ENCODE peak calls at places on chromosomes 7 and 10, in four cellular contexts. Z, V, K and T are unnamed samples.

GRCh38 chr7:72053273-72053672 is 358.9 kb downstream of the CALN1 start:
- DNase-seq in Z (no peak), V (no peak), K (no peak), T (no peak)

GRCh38 chr10:62384057-62384446 is 9.9 kb downstream of the ZNF365 start:
- DNase-seq in V (no peak), K (no peak), Z (peak), T (no peak)

GRCh38 chr7:144853542-144853941 is 17.7 kb upstream of the TPK1 start:
- DNase-seq in Z (no peak), K (no peak), V (no peak), T (no peak)

GRCh38 chr10:2851544-2851943 is 215.8 kb upstream of the PFKP start:
- DNase-seq in K (no peak), Z (no peak), V (no peak), T (no peak)

GRCh38 chr10:23351914-23352313 is 7.3 kb upstream of the C10orf67 start:
- DNase-seq in Z (peak), V (no peak), K (no peak), T (no peak)

GRCh38 chr7:140605337-140605736 is 35.3 kb downstream of the DENND2A start:
- DNase-seq in Z (peak), K (no peak), V (peak), T (no peak)

GRCh38 chr10:20457656-20458055 is 439.5 kb downstream of the NEBL start:
- DNase-seq in K (no peak), V (no peak), Z (no peak), T (no peak)

GRCh38 chr10:126098216-126098561 is 201.8 kb downstream of the FANK1 start:
- DNase-seq in K (no peak), Z (no peak), V (no peak), T (no peak)

GRCh38 chr10:91652364-91652763 is 19.5 kb upstream of the PPP1R3C start:
- DNase-seq in V (no peak), Z (peak), K (no peak), T (no peak)

GRCh38 chr10:8312861-8313260 is 258.4 kb downstream of the GATA3 start:
- DNase-seq in Z (peak), V (no peak), K (no peak), T (no peak)

GRCh38 chr7:96310106-96310505 is 11.8 kb downstream of the SLC25A13 start:
- DNase-seq in K (no peak), V (no peak), Z (no peak), T (no peak)

GRCh38 chr7:117114272-117114671 is 161.0 kb downstream of the ST7 start:
- DNase-seq in K (no peak), Z (no peak), V (no peak), T (no peak)

GRCh38 chr10:117699436-117700075 is 157.0 kb downstream of the EMX2 start:
- DNase-seq in V (no peak), K (no peak), Z (no peak), T (no peak)

DNA sequence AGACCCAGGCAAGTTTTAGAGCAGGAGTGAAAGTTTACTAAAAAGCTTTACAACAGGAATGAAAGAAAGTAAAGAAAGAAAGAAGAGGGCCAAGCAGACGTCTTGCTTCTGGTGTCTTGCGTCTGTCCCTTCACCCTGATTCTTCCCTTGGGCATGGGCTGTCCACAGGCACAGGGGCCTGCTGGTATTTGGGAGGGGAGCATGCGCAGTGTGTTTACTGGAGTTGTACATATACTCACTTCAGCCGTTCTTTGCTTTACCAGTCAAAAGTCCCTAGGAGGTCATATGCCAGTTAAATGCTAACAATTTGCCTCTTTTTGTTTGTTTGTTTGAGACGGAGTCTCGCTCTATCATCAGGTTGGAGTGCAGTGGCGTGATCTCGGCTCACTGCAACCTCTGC is 875.9 kb downstream of the REEP3 start:
- DNase-seq in V (no peak), K (no peak), Z (no peak), T (no peak)
- H2BK5ac ChIP-seq in V (no peak), K (no peak), Z (no peak), T (peak)

GRCh38 chr7:22726345-22726848 is 603 bp upstream of the IL6 start:
- DNase-seq in K (peak), V (peak), Z (peak), T (peak)
- H2BK5ac ChIP-seq in K (no peak), V (no peak), Z (peak), T (no peak)

GRCh38 chr10:33160151-33160550 is 174.3 kb downstream of the NRP1 start:
- DNase-seq in K (no peak), Z (no peak), V (peak), T (peak)
- H2BK5ac ChIP-seq in K (no peak), Z (no peak), V (no peak), T (no peak)

DNA sequence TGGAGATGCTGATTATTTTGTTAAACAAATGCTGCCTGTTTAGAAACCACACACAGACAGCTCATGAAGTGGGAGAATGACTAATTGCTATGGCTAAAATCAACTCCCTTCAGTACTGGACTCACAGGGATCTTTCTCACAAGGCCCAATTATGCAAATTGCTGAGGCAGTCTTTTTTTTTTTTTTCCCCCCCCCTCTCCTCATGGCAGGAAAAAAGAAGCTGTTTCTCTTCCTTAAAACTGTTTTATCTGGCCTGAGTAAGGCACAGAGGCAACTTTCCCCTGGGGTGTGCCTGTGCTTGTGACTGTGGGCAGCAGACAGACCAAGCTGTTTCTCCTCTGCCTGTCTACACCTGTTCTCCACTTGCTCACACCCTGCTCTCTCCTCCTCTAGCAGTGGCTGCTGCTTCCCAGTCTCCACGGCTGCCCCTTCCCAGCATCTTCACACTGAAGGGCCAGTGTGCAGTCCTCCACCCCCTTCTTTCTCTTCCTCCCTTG is 65.4 kb upstream of the STEAP1B start:
- DNase-seq in K (no peak), V (no peak), Z (peak), T (no peak)
- H2BK5ac ChIP-seq in K (no peak), V (no peak), Z (peak), T (peak)

GRCh38 chr7:143239822-143240221 is 18.0 kb downstream of the TAS2R40 start:
- DNase-seq in K (no peak), Z (peak), V (no peak), T (no peak)

GRCh38 chr7:143238289-143238995 is 16.6 kb downstream of the TAS2R40 start:
- DNase-seq in V (no peak), K (no peak), Z (peak), T (no peak)

GRCh38 chr7:143243011-143243410 is 20.2 kb upstream of the GSTK1 start:
- DNase-seq in Z (no peak), V (no peak), K (no peak), T (no peak)

GRCh38 chr7:143237363-143237762 is 15.5 kb downstream of the TAS2R40 start:
- DNase-seq in V (no peak), K (no peak), Z (no peak), T (no peak)

DNA sequence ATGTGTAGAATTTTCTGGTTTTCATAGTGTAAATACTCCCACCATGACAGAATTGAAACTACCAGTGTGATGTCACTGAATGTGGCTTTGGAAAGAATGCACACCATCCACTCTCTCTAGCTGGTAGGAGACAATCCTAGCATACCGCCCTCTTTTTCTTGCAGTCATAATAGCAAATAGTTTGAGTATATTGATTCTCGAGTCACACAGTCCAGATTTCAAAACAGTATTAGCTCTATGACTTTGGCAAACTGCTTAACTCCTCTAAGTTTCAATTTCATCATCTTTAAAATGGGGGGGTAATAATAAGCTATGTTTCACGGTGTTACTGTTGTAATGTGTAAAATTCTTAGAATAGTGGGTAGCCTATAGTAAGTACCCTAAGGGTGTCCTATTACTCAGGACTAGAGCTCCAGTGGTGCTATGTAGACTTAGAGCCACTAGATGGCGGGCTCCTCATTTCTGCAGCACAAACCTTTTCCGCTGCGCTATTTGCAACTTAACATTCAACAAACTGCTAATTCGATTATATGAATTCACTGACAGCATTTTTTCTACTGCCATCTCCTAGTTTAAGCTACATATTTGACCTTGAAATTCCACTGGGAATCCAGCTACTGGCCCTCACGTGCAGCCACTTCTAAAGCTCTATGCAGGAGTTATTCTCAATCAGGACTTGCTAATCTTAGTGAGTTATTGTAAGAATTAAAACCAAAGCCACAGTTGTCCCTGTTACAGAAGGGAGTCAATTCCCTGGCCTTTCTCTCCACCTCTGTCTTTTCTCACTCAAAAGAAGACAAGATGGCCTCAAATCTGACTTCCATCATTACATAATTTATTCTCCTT is 18.7 kb downstream of the TAS2R40 start:
- DNase-seq in V (peak), Z (peak), K (peak), T (no peak)
- H2BK5ac ChIP-seq in V (no peak), Z (peak), K (no peak), T (no peak)

GRCh38 chr10:49471532-49471931 is 67.4 kb downstream of the ERCC6 start:
- DNase-seq in K (no peak), V (no peak), Z (no peak), T (no peak)

GRCh38 chr10:49474901-49475300 is 64.0 kb downstream of the ERCC6 start:
- DNase-seq in K (no peak), V (no peak), Z (peak), T (no peak)
- H2BK5ac ChIP-seq in K (no peak), V (no peak), Z (no peak), T (no peak)